ENCODE peak calls at places on chromosomes 1 and 21, in five cellular contexts. V, L, I, Z and U are unnamed samples.

GRCh38 chr1:236677641-236678235 is 8.6 kb upstream of the ACTN2 start:
- DNase-seq in V (no peak), L (no peak), I (no peak), Z (no peak), U (peak)

GRCh38 chr1:40162791-40163441 is 1.7 kb downstream of the RLF start:
- DNase-seq in V (no peak), L (no peak), I (no peak), Z (no peak), U (peak)

GRCh38 chr1:116288201-116288598 is 84.8 kb upstream of the ATP1A1 start:
- DNase-seq in V (no peak), L (no peak), I (no peak), Z (peak), U (no peak)

GRCh38 chr1:24745711-24746582 is 700 bp downstream of the CLIC4 start:
- DNase-seq in V (no peak), L (no peak), I (peak), Z (peak), U (peak)

GRCh38 chr1:229624906-229625871 is 733 bp downstream of the TAF5L start:
- DNase-seq in V (no peak), L (peak), I (peak), Z (peak), U (peak)

GRCh38 chr1:200231787-200232222 is 178.0 kb downstream of the ZNF281 start:
- DNase-seq in V (no peak), L (no peak), I (no peak), Z (no peak), U (peak)

GRCh38 chr1:71561206-71561605 is 480.4 kb upstream of the ZRANB2 start:
- DNase-seq in V (no peak), L (no peak), I (no peak), Z (no peak), U (no peak)

GRCh38 chr1:11441211-11441952 is 37.6 kb upstream of the DISP3 start:
- DNase-seq in V (no peak), L (no peak), I (no peak), Z (no peak), U (no peak)

GRCh38 chr1:22717038-22717758 is 6.6 kb downstream of the EPHB2 start:
- DNase-seq in V (no peak), L (no peak), I (peak), Z (peak), U (no peak)

GRCh38 chr21:35398366-35398982 is 349.4 kb upstream of the RUNX1 start:
- DNase-seq in V (no peak), L (no peak), I (no peak), Z (no peak), U (peak)

GRCh38 chr1:978835-979743 is 2.8 kb downstream of the PERM1 start:
- DNase-seq in V (no peak), L (peak), I (no peak), Z (no peak), U (no peak)

GRCh38 chr1:183472488-183473285 is at the start of gene SMG7:
- DNase-seq in V (no peak), L (peak), I (no peak), Z (peak), U (peak)

GRCh38 chr1:198497326-198498220 is 42.9 kb downstream of the ATP6V1G3 start:
- DNase-seq in V (no peak), L (no peak), I (no peak), Z (no peak), U (peak)

GRCh38 chr1:208525417-208525816 is 281.2 kb upstream of the PLXNA2 start:
- DNase-seq in V (no peak), L (no peak), I (no peak), Z (no peak), U (peak)

GRCh38 chr1:41878911-41879310 is 39.8 kb downstream of the HIVEP3 start:
- DNase-seq in V (no peak), L (no peak), I (no peak), Z (no peak), U (no peak)

GRCh38 chr1:81550753-81551152 is 250.0 kb upstream of the ADGRL2 start:
- DNase-seq in V (peak), L (no peak), I (no peak), Z (peak), U (peak)

GRCh38 chr1:89959070-89959654 is 35.7 kb upstream of the ZNF326 start:
- DNase-seq in V (no peak), L (no peak), I (no peak), Z (no peak), U (no peak)

GRCh38 chr1:207579436-207579799 is 65.5 kb upstream of the CR1L start:
- DNase-seq in V (peak), L (no peak), I (peak), Z (peak), U (peak)

GRCh38 chr1:9242338-9242969 is 7.9 kb downstream of the H6PD start:
- DNase-seq in V (no peak), L (peak), I (no peak), Z (peak), U (no peak)

GRCh38 chr1:99737016-99737415 is 29.4 kb downstream of the FRRS1 start:
- DNase-seq in V (peak), L (no peak), I (peak), Z (peak), U (peak)

GRCh38 chr1:207848234-207848633 is 62.7 kb downstream of the CD34 start:
- DNase-seq in V (no peak), L (no peak), I (no peak), Z (peak), U (peak)

GRCh38 chr1:237565236-237565635 is 325.5 kb downstream of the ZP4 start:
- DNase-seq in V (no peak), L (no peak), I (no peak), Z (no peak), U (no peak)

GRCh38 chr1:233327938-233328660 is 575 bp downstream of the MAP3K21 start:
- DNase-seq in V (no peak), L (peak), I (peak), Z (peak), U (peak)

GRCh38 chr1:92980732-92981647 is 19.7 kb upstream of the DIPK1A start:
- DNase-seq in V (no peak), L (no peak), I (no peak), Z (no peak), U (no peak)

DNA sequence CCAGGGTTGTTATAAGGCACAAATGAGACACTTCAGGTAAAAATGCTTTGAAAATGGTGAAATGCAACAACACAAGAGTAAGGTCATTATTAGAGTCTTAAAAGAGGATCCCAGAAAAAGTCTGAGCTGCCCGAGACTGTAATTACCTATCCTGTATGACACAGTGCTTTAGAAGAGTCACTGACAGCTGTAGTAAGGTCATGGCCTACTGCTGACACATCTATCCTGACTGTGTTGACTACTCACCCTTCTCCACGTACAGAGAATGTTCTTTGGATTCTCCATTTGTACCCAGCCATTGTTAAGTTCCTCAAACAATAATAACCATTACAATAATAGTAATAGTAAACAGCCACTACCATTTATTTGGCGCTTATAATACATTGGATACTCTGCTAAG is 104.4 kb downstream of the CACHD1 start:
- DNase-seq in V (no peak), L (no peak), I (no peak), Z (no peak), U (peak)
- TF ChIP-seq CTCF in V (no peak), L (no peak), I (no peak), Z (no peak), U (no peak)

DNA sequence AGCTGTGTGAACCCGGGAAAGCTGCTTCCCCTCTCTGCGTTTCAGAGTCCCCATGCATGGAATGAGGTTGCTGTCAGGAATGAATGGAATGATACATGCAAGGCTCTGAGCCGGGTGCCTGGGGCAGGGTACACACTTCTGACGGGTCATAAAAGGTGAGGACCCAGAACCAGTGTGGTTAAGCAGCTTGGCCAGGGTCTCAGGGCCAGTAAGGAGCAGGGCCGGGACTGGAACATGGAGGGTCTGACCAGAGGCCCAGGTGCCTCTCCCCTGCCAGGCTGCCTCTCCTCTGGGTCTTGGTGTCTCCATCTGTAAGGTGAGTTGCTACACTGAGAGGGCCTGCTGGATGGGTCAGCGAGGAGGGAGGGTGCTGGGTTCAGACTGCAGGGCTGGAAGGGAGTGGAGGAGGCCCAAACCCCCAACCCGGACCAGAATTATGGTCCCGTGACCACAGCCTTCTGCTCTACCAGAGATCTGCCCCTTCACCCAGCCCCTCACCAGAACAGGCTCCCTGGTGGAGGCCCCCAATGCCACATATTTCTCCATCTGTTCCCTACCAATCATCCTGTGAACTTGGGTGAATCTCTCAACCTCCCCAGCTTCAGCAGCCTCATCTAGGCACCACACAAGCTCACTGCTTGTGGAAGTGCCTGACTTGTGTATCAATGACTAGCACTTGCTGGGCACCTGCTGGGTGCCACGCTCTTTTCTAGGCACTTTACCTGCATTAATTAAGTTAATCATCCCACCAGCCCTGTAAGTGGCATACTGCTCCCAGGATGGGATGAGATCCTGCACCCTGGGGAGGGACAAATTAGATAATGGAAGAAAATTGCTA is 16.2 kb upstream of the LRP8 start:
- DNase-seq in V (no peak), L (peak), I (peak), Z (peak), U (no peak)
- H3K9ac ChIP-seq in V (no peak), L (no peak), I (no peak), Z (no peak), U (no peak)

GRCh38 chr1:114298059-114298458 is 144.4 kb upstream of the SYT6 start:
- DNase-seq in V (no peak), L (no peak), I (no peak), Z (no peak), U (no peak)

GRCh38 chr1:114295321-114295720 is 141.7 kb upstream of the SYT6 start:
- DNase-seq in V (no peak), L (no peak), I (no peak), Z (no peak), U (no peak)

GRCh38 chr1:114296413-114296812 is 142.7 kb upstream of the SYT6 start:
- DNase-seq in V (no peak), L (no peak), I (no peak), Z (no peak), U (no peak)

GRCh38 chr1:114299331-114300005 is 145.8 kb upstream of the SYT6 start:
- DNase-seq in V (no peak), L (no peak), I (no peak), Z (no peak), U (no peak)
- TF ChIP-seq CTCF in V (no peak), L (no peak), I (no peak), Z (no peak), U (no peak)

DNA sequence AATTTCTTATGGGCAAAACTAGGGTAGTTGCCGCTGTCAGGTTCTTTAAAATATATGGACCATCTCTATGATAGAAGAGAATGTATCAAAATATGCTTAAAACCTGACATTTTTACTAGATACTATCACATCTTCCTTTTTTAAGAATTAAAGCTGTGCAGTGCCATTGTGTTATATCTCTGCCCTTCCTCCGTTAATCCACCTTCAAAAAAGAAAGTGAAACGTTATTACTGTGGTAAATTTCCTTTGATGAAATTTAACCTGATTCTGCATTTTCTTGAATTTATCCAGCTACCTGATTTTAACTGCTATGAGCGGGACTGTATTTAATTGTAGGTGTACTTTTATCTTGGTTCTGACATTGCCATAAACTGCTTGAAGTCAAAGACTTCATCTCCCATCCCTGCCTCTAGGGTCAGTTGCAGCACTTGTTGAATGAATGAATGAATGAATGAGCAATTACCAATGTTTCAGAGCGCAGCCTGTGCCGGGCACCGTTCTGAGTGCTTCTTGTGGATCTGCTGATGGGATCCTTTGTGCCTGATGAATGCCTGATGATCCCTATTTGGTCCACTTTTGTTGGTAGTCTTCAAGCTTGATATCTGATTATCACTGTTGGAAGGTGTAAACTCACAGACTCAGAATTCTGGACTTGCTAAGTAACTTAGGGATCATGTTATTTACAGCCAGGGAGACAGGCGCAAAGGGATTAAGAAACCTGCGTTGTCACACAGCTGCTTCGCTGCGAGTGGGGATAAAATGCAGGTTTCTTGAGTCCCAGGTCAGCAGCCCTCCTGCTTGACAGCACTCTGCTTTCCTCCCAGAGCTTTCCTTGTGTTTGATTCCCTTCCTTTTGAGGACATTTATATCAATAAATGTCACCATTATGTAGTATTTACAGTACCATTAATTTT is 30.1 kb downstream of the SMYD2 start:
- DNase-seq in V (no peak), L (no peak), I (peak), Z (no peak), U (no peak)
- H3K9ac ChIP-seq in V (no peak), L (no peak), I (no peak), Z (no peak), U (no peak)

DNA sequence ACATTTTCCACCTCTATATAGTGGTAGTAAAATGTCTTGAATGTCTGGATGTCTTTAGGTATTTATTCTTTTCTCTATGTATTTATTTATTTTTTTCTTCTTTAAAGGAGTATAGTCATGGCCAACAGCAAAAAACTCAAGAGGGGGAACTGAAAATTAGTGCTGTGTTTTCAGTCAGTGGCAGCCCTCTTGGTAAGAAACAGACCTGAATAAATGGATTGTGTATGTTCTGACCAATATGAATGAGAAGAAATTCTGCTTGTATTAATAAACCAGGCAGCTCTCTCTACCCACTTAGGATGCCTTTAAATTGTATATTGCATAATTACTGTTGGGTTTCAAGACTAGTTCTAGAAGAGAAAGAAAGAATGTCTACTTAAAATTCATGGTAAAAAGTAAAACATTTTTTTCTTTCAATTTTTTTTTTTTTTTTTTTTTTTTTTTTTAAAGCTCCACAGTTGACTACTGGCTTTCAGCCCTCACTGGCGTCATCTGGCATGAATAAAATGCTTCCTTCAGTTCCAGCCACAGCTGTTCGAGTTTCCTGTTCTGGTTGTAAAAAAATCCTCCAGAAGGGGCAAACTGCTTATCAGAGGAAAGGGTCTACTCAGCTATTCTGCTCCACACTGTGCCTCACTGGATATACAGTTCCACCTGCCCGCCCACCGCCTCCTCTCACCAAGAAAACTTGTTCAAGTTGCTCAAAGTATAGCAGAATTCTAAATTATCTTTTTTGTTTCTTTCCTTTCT is 101.6 kb downstream of the ZMYM4 start:
- DNase-seq in V (no peak), L (no peak), I (no peak), Z (peak), U (no peak)
- TF ChIP-seq CTCF in V (no peak), L (no peak), I (no peak), Z (no peak), U (no peak)

DNA sequence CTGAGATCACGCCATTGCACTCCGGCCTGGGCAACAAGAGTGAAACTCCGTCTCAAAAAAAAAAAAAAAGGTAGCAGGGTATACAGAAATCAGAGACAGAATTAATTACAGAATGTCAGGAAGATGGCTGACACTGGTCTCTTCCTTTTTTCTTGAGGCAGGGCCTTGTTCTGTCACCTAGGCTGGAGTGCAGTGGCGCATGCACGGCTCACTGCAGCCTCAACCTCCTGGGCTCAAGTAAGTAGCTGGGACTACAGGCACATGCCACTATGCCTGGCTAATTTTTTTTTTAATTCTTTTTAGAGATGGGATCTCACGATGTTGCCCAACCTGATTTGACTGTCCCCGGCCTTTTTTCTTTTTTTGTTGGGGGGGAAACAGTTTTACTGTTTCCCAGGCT is 16.4 kb downstream of the RNU5D-1 start:
- DNase-seq in V (no peak), L (no peak), I (no peak), Z (no peak), U (no peak)
- H3K9ac ChIP-seq in V (no peak), L (no peak), I (no peak), Z (no peak), U (no peak)

GRCh38 chr1:54973205-54973921 is 7.1 kb upstream of the TMEM61 start:
- DNase-seq in V (peak), L (peak), I (peak), Z (peak), U (no peak)
- TF ChIP-seq CTCF in V (peak), L (peak), I (peak), Z (peak), U (peak)

GRCh38 chr1:153990468-153991150 is at the start of gene RPS27:
- DNase-seq in V (peak), L (peak), I (peak), Z (peak), U (peak)

GRCh38 chr1:153985341-153985912 is 712 bp downstream of the RAB13 start:
- DNase-seq in V (no peak), L (no peak), I (peak), Z (no peak), U (peak)

GRCh38 chr1:153987621-153988020 is 1.5 kb upstream of the RAB13 start:
- DNase-seq in V (no peak), L (no peak), I (no peak), Z (no peak), U (no peak)

GRCh38 chr1:153984125-153984899 is 1.8 kb downstream of the RAB13 start:
- DNase-seq in V (no peak), L (no peak), I (no peak), Z (no peak), U (no peak)

GRCh38 chr1:153985984-153986761 is at the start of gene RAB13:
- DNase-seq in V (peak), L (peak), I (peak), Z (peak), U (peak)
- H3K9ac ChIP-seq in V (peak), L (peak), I (peak), Z (peak), U (peak)

GRCh38 chr1:43930168-43930948 is 3.2 kb upstream of the ARTN start:
- DNase-seq in V (peak), L (no peak), I (peak), Z (no peak), U (no peak)
- TF ChIP-seq CTCF in V (peak), L (peak), I (peak), Z (peak), U (peak)